ENCODE peak calls at places on chromosomes 16 and 17, in four cellular contexts. B is transverse colon, H is upper lobe of left lung, K is breast epithelium. U is an unnamed sample.

GRCh38 chr17:50157891-50158290 is 7.4 kb upstream of the PPP1R9B start:
- DNase-seq in H (no peak), K (no peak), B (no peak), U (no peak)

GRCh38 chr17:43468746-43469544 is 14.8 kb upstream of the DHX8 start:
- DNase-seq in B (no peak), H (no peak), K (no peak), U (no peak)

GRCh38 chr16:86405319-86405718 is 105.0 kb upstream of the FOXF1 start:
- DNase-seq in B (no peak), H (no peak), K (no peak), U (no peak)

GRCh38 chr16:56370185-56370584 is 55.2 kb downstream of the AMFR start:
- DNase-seq in K (no peak), H (no peak), B (no peak), U (no peak)

GRCh38 chr16:79158337-79158736 is 442.2 kb downstream of the MAF start:
- DNase-seq in B (no peak), H (no peak), K (no peak), U (no peak)

GRCh38 chr17:44798352-44798751 is 31.7 kb downstream of the GJC1 start:
- DNase-seq in K (no peak), H (no peak), B (no peak), U (no peak)

GRCh38 chr17:50423553-50424159 is 2.4 kb upstream of the ACSF2 start:
- DNase-seq in B (no peak), H (peak), K (peak), U (no peak)

GRCh38 chr17:14775761-14776492 is 475.0 kb downstream of the HS3ST3B1 start:
- DNase-seq in B (no peak), K (no peak), H (no peak), U (no peak)

GRCh38 chr16:3578121-3578520 is 918 bp upstream of the NLRC3 start:
- DNase-seq in K (no peak), B (peak), H (no peak), U (no peak)

GRCh38 chr16:54846761-54847160 is 83.9 kb upstream of the IRX5 start:
- DNase-seq in K (no peak), B (no peak), H (no peak), U (no peak)

GRCh38 chr16:89360760-89361435 is 129.5 kb downstream of the ANKRD11 start:
- DNase-seq in K (no peak), B (peak), H (peak), U (peak)

GRCh38 chr16:57029161-57030160 is 40.1 kb downstream of the NLRC5 start:
- DNase-seq in H (no peak), B (no peak), K (no peak), U (no peak)

GRCh38 chr16:56576585-56577299 is 11.9 kb downstream of the MT4 start:
- DNase-seq in B (peak), K (peak), H (peak), U (peak)

GRCh38 chr16:24525970-24526559 is 13.3 kb upstream of the RBBP6 start:
- DNase-seq in B (no peak), K (no peak), H (peak), U (no peak)

GRCh38 chr16:84105948-84106740 is 10.6 kb downstream of the MBTPS1 start:
- DNase-seq in H (no peak), K (no peak), B (no peak), U (no peak)

GRCh38 chr16:50209548-50210265 is 56.6 kb downstream of the TENT4B start:
- DNase-seq in H (no peak), B (peak), K (no peak), U (no peak)

GRCh38 chr17:45092932-45093430 is 31.9 kb downstream of the NMT1 start:
- DNase-seq in B (peak), H (peak), K (peak), U (no peak)

GRCh38 chr16:84672276-84673202 is 24.2 kb downstream of the KLHL36 start:
- DNase-seq in B (peak), H (peak), K (peak), U (peak)

GRCh38 chr17:4998027-4998665 is 396 bp downstream of the KIF1C start:
- DNase-seq in B (peak), K (peak), H (peak), U (no peak)

GRCh38 chr16:87926246-87927194 is 9.8 kb downstream of the CA5A start:
- DNase-seq in H (no peak), K (no peak), B (no peak), U (peak)

GRCh38 chr17:3777366-3777765 is 23.6 kb downstream of the ITGAE start:
- DNase-seq in K (no peak), H (no peak), B (no peak), U (no peak)

GRCh38 chr16:23687034-23687808 is 8.5 kb downstream of the PLK1 start:
- DNase-seq in H (no peak), K (no peak), B (no peak), U (no peak)

GRCh38 chr17:81166033-81166472 is at the start of gene AATK:
- DNase-seq in B (no peak), K (no peak), H (no peak), U (no peak)

GRCh38 chr16:87484487-87485331 is 8.1 kb downstream of the ZCCHC14 start:
- DNase-seq in B (no peak), K (no peak), H (no peak), U (no peak)

GRCh38 chr17:36118477-36119353 is 15.1 kb downstream of the CCL4 start:
- DNase-seq in H (no peak), B (no peak), K (no peak), U (no peak)

GRCh38 chr17:45222273-45222993 is 748 bp downstream of the FMNL1 start:
- DNase-seq in K (no peak), H (no peak), B (no peak), U (peak)

GRCh38 chr17:21295036-21295952 is 10.8 kb downstream of the MAP2K3 start:
- DNase-seq in K (peak), H (no peak), B (peak), U (no peak)

GRCh38 chr17:6303664-6304063 is 131.3 kb downstream of the AIPL1 start:
- DNase-seq in K (no peak), H (no peak), B (no peak), U (no peak)

GRCh38 chr16:588889-589657 is 793 bp upstream of the RAB40C start:
- DNase-seq in B (peak), K (peak), H (peak), U (peak)

GRCh38 chr16:48269011-48269410 is 21.7 kb upstream of the ABCC11 start:
- DNase-seq in K (no peak), H (no peak), B (no peak), U (no peak)

GRCh38 chr17:7021993-7022778 is 664 bp upstream of the BCL6B start:
- DNase-seq in B (peak), H (peak), K (peak), U (peak)

GRCh38 chr17:21419299-21420239 is 43.4 kb downstream of the KCNJ12 start:
- DNase-seq in H (no peak), B (no peak), K (no peak), U (no peak)

GRCh38 chr17:13002761-13003453 is 14.9 kb downstream of the ELAC2 start:
- DNase-seq in H (peak), B (peak), K (peak), U (no peak)

GRCh38 chr16:1871974-1872635 is at the start of gene MEIOB:
- DNase-seq in B (peak), H (peak), K (no peak), U (no peak)

GRCh38 chr17:66347661-66348604 is 45.5 kb downstream of the PRKCA start:
- DNase-seq in K (no peak), B (peak), H (peak), U (no peak)

GRCh38 chr16:48533931-48534330 is 76.0 kb downstream of the N4BP1 start:
- DNase-seq in B (no peak), K (no peak), H (no peak), U (no peak)

GRCh38 chr16:78577597-78577996 is 478.1 kb downstream of the WWOX start:
- DNase-seq in H (no peak), K (no peak), B (no peak), U (no peak)

GRCh38 chr17:73255671-73256181 is 6.0 kb downstream of the CPSF4L start:
- DNase-seq in K (no peak), H (peak), B (peak), U (peak)
- TF ChIP-seq POLR2AphosphoS5 in K (no peak), H (no peak), B (no peak), U (no peak)

GRCh38 chr16:12536412-12536746 is 267.3 kb downstream of the CPPED1 start:
- DNase-seq in H (no peak), K (no peak), B (no peak), U (no peak)

GRCh38 chr16:12532871-12533610 is 270.6 kb downstream of the CPPED1 start:
- DNase-seq in B (no peak), H (no peak), K (no peak), U (no peak)

GRCh38 chr16:12538667-12539081 is 265.0 kb downstream of the CPPED1 start:
- DNase-seq in K (peak), B (no peak), H (no peak), U (no peak)

GRCh38 chr16:12539185-12539929 is 264.3 kb downstream of the CPPED1 start:
- DNase-seq in K (no peak), H (no peak), B (peak), U (no peak)

GRCh38 chr16:12535535-12536411 is 267.9 kb downstream of the CPPED1 start:
- DNase-seq in B (no peak), H (no peak), K (no peak), U (peak)
- TF ChIP-seq POLR2A in B (no peak), H (no peak), K (no peak), U (no peak)

DNA sequence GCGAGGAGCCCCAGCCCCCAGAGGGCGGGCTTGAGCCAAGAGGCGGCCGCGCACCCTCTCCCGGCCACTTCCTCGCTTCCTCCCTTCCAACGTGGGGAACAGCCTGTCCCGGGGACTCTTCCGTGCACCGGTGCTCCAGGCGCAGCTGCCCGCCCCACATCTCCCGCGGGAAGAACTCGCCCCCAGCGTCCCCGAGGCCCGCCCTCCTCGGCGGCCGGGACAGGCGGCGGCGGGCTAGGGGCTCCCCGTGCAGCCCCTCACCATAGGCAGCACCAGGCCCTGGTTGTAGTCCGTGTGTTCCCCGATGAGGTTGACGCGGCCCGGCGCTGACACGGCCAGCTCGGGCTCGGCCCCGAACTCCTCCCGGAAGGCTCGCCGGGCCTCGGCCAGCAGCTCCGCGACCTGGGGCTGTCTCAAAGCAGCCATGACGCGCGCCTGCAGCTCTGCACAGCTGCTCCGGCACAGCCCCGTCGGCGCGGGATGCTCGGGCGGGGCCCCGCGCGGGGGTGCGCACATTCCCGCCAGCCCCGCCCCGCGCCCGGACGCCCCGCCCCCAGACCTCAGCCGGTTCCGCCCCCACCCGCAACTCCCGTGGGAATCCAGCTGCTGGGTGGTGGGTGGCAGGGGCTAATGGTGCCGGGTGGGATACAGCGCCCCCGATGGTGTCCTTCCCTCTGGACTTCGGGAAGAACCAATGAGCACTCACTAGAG is at the start of gene GALK1:
- DNase-seq in K (no peak), B (peak), H (peak), U (peak)
- TF ChIP-seq POLR2AphosphoS5 in K (no peak), B (peak), H (peak), U (no peak)

GRCh38 chr16:68898026-68898425 is 54.7 kb downstream of the TANGO6 start:
- DNase-seq in K (no peak), B (no peak), H (no peak), U (no peak)

GRCh38 chr16:68894714-68895113 is 51.4 kb downstream of the TANGO6 start:
- DNase-seq in B (no peak), K (no peak), H (no peak), U (no peak)

GRCh38 chr16:68892898-68893297 is 49.6 kb downstream of the TANGO6 start:
- DNase-seq in H (no peak), K (no peak), B (no peak), U (no peak)

GRCh38 chr16:68892214-68892613 is 48.9 kb downstream of the TANGO6 start:
- DNase-seq in H (no peak), K (no peak), B (no peak), U (no peak)

GRCh38 chr16:68893710-68894705 is 50.7 kb downstream of the TANGO6 start:
- DNase-seq in H (no peak), K (no peak), B (peak), U (no peak)
- TF ChIP-seq POLR2A in H (no peak), K (no peak), B (no peak), U (no peak)

GRCh38 chr17:64781394-64781793 is 119.3 kb upstream of the SMURF2 start:
- DNase-seq in B (peak), H (peak), K (peak), U (no peak)
- TF ChIP-seq POLR2AphosphoS5 in B (peak), H (peak), K (no peak), U (no peak)

GRCh38 chr17:32241521-32242094 is 24.0 kb upstream of the RHBDL3 start:
- DNase-seq in B (no peak), H (no peak), K (no peak), U (no peak)
- TF ChIP-seq POLR2A in B (no peak), H (no peak), K (no peak), U (no peak)

GRCh38 chr17:77454560-77455095 is 313.9 kb downstream of the SEC14L1 start:
- DNase-seq in K (no peak), B (no peak), H (no peak), U (no peak)

GRCh38 chr17:77455878-77456234 is 315.1 kb downstream of the SEC14L1 start:
- DNase-seq in H (no peak), B (no peak), K (no peak), U (no peak)

GRCh38 chr17:77451894-77452852 is 311.4 kb downstream of the SEC14L1 start:
- DNase-seq in H (peak), B (peak), K (peak), U (no peak)

GRCh38 chr17:77455111-77455877 is 314.5 kb downstream of the SEC14L1 start:
- DNase-seq in B (no peak), H (no peak), K (peak), U (no peak)

DNA sequence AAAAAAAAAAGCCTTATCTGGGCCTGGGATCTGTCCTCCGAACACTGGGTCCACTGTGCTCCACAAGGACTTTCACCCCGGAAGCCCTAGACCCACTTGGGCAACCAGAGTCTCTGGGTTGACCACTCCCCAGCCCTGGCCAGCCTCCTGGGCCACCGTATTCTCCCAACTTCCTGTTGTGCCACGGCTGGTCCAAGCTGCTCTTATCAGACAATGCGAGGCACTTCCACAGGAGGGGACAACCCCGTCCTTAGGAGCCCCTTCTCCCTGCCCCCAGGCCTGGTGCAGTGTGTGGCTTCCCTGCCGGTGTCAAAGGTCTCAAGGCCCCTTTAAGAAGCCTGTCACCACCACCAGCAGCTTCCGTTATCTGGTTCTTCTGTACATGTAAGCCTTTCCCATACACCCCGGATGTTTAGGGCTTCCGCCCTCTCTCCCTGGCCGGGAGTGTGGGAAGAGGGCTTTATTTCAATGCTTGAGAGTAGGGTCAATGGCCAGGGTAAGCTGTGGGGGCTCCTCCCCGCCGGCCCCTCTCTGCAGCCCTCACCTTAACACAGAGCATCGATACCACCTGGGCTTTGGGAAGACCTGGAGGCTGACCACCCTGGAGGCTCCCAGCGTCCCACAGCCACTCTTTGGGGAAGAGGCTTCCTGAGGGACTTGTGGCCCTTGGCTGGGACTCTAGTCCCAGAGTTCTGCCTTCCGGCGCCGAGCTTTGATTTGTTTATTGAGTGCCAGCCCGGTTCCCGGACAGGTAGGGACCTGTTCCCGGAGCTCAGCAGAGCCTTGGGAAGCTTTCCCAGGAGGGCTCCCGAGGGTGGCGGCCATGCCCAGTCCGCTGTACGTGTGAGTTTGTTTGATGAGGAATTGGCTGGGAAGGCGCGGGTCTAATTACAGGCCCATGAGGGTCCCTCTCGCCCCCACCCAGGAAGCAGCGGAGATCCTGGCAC is 313.1 kb downstream of the SEC14L1 start:
- DNase-seq in K (peak), H (peak), B (peak), U (no peak)
- TF ChIP-seq POLR2AphosphoS5 in K (no peak), H (peak), B (no peak), U (peak)

GRCh38 chr16:30369938-30370443 is 303 bp downstream of the TBC1D10B start:
- DNase-seq in K (no peak), B (no peak), H (no peak), U (no peak)
- TF ChIP-seq POLR2A in K (no peak), B (no peak), H (no peak), U (no peak)

GRCh38 chr17:17201907-17202306 is 4.2 kb downstream of the PLD6 start:
- DNase-seq in B (no peak), H (no peak), K (no peak), U (no peak)
- TF ChIP-seq POLR2AphosphoS5 in B (peak), H (no peak), K (no peak), U (no peak)

GRCh38 chr17:68981288-68981687 is 26.1 kb upstream of the ABCA8 start:
- DNase-seq in K (no peak), H (no peak), B (peak), U (no peak)
- TF ChIP-seq POLR2A in K (no peak), H (no peak), B (no peak), U (no peak)

U was measured in GM12892.